ENCODE peak calls at places on chromosome 15, in seven cellular contexts. B is gastrocnemius medialis; Q is AG08395; F is AG08396; I is effector CD4-positive, alpha-beta T cell; N is kidney epithelial cell; K is NCI-H2081. T is an unnamed sample.

GRCh38 chr15:69904296-69904560 is 193.5 kb downstream of the TLE3 start:
- DNase-seq in K (no peak), I (no peak), N (no peak), Q (no peak), F (no peak), B (no peak), T (no peak)

GRCh38 chr15:69760263-69760855 is 307.7 kb downstream of the RPLP1 start:
- DNase-seq in B (no peak), F (no peak), N (no peak), Q (no peak), K (no peak), I (no peak), T (peak; percentile 13)

GRCh38 chr15:74614744-74615312 is 808 bp upstream of the CLK3 start:
- DNase-seq in B (peak; percentile 78), K (peak; percentile 59), Q (peak; percentile 97), I (peak; percentile 88), N (no peak), F (peak; percentile 97), T (no peak)

GRCh38 chr15:69148465-69148864 is 12.0 kb upstream of the GLCE start:
- DNase-seq in B (no peak), Q (no peak), K (no peak), N (no peak), I (no peak), F (no peak), T (no peak)

GRCh38 chr15:80234883-80235282 is 17.1 kb downstream of the CTXND1 start:
- DNase-seq in I (peak; percentile 6), Q (peak; percentile 70), F (peak; percentile 48), B (no peak), N (no peak), K (no peak), T (no peak)

GRCh38 chr15:48336940-48337339 is 5.7 kb downstream of the DUT start:
- DNase-seq in K (no peak), N (no peak), Q (no peak), I (no peak), F (peak; percentile 22), B (no peak), T (no peak)

GRCh38 chr15:48630245-48630644 is 15.3 kb downstream of the FBN1 start:
- DNase-seq in N (no peak), F (no peak), K (no peak), I (no peak), Q (no peak), B (no peak), T (no peak)

GRCh38 chr15:95120595-95120994 is 889.2 kb downstream of the MCTP2 start:
- DNase-seq in F (no peak), Q (no peak), N (no peak), I (no peak), B (no peak), K (no peak), T (no peak)

GRCh38 chr15:29131336-29132109 is 138.1 kb downstream of the NSMCE3 start:
- DNase-seq in Q (no peak), F (no peak), K (no peak), I (no peak), N (no peak), B (no peak), T (no peak)

GRCh38 chr15:56759450-56759845 is 26.1 kb upstream of the ZNF280D start:
- DNase-seq in I (no peak), F (peak; percentile 65), Q (peak; percentile 65), B (peak; percentile 52), N (no peak), K (no peak), T (peak; percentile 76)

GRCh38 chr15:101010781-101011180 is 91.6 kb downstream of the LRRK1 start:
- DNase-seq in Q (no peak), K (no peak), B (no peak), I (no peak), F (no peak), N (no peak), T (no peak)

GRCh38 chr15:26048669-26049068 is 185.5 kb upstream of the ATP10A start:
- DNase-seq in I (no peak), K (no peak), F (no peak), Q (no peak), N (no peak), B (no peak), T (no peak)

GRCh38 chr15:47587938-47588817 is 129.1 kb upstream of the SEMA6D start:
- DNase-seq in F (no peak), I (no peak), Q (no peak), N (no peak), B (no peak), K (no peak), T (no peak)

GRCh38 chr15:20341901-20342605 is 199.5 kb downstream of the GOLGA6L6 start:
- DNase-seq in I (no peak), B (peak; percentile 46), K (no peak), F (no peak), Q (no peak), N (no peak), T (no peak)

GRCh38 chr15:75920079-75920478 is 16.4 kb downstream of the FBXO22 start:
- DNase-seq in K (no peak), Q (no peak), B (no peak), N (no peak), F (no peak), I (no peak), T (no peak)

GRCh38 chr15:65533057-65533752 is 2.9 kb downstream of the HACD3 start:
- DNase-seq in B (no peak), I (no peak), Q (no peak), F (no peak), K (no peak), N (no peak), T (no peak)

GRCh38 chr15:64090527-64090926 is 3.1 kb downstream of the CIAO2A start:
- DNase-seq in I (no peak), N (no peak), Q (no peak), B (no peak), F (no peak), K (no peak), T (no peak)

GRCh38 chr15:68402432-68403160 is 29.4 kb downstream of the ITGA11 start:
- DNase-seq in I (no peak), B (no peak), Q (no peak), F (no peak), K (no peak), N (no peak), T (no peak)

GRCh38 chr15:78322243-78322642 is 17.9 kb upstream of the CRABP1 start:
- DNase-seq in B (no peak), K (peak; percentile 84), N (no peak), F (no peak), I (no peak), Q (peak; percentile 36), T (no peak)

GRCh38 chr15:29616512-29616911 is 205.8 kb downstream of the TJP1 start:
- DNase-seq in Q (no peak), N (no peak), B (no peak), F (no peak), I (no peak), K (no peak), T (no peak)

GRCh38 chr15:62777657-62778056 is 264.9 kb upstream of the TPM1 start:
- DNase-seq in K (no peak), N (no peak), I (no peak), Q (peak; percentile 36), B (no peak), F (no peak), T (no peak)

GRCh38 chr15:43403616-43404015 is 32.7 kb downstream of the TUBGCP4 start:
- DNase-seq in Q (no peak), B (no peak), F (no peak), K (no peak), N (no peak), I (no peak), T (no peak)

GRCh38 chr15:40693904-40694705 is 869 bp upstream of the RAD51 start:
- DNase-seq in N (no peak), Q (no peak), I (no peak), B (no peak), K (no peak), F (no peak), T (no peak)

T was measured in retinal pigment epithelial cell.